ENCODE peak calls at places on chromosomes 5 and 9, in seven cellular contexts. G is HuH-7.5, K is COR-L47, O is natural killer cell, Z is NCI-H69, P is ELF-1, J is H9. Y is an unnamed sample.

GRCh38 chr9:34810187-34810524 is 100.2 kb upstream of the CCL21 start:
- DNase-seq in G (no peak), K (no peak), O (no peak), Z (no peak), P (no peak), J (no peak), Y (no peak)

GRCh38 chr5:52607425-52607824 is 180.3 kb upstream of the ITGA1 start:
- DNase-seq in G (no peak), K (no peak), O (no peak), Z (peak; percentile 75), P (no peak), J (no peak), Y (no peak)

GRCh38 chr5:147448766-147449165 is 61.1 kb downstream of the DPYSL3 start:
- DNase-seq in G (no peak), K (no peak), O (no peak), Z (no peak), P (no peak), J (no peak), Y (no peak)

GRCh38 chr9:91431485-91431884 is 7.9 kb upstream of the NFIL3 start:
- DNase-seq in G (no peak), K (no peak), O (no peak), Z (no peak), P (no peak), J (no peak), Y (no peak)

GRCh38 chr9:135463140-135463539 is 16.4 kb upstream of the PPP1R26 start:
- DNase-seq in G (no peak), K (no peak), O (no peak), Z (peak; percentile 10), P (no peak), J (no peak), Y (peak; percentile 48)

GRCh38 chr5:140160432-140160831 is 14.6 kb upstream of the CYSTM1 start:
- DNase-seq in G (no peak), K (no peak), O (no peak), Z (no peak), P (no peak), J (no peak), Y (no peak)

GRCh38 chr9:93651521-93651950 is 75.2 kb downstream of the PHF2 start:
- DNase-seq in G (no peak), K (no peak), O (no peak), Z (no peak), P (no peak), J (no peak), Y (no peak)

GRCh38 chr5:72109625-72110024 is 2.4 kb downstream of the MAP1B start:
- DNase-seq in G (no peak), K (peak; percentile 75), O (no peak), Z (peak; percentile 91), P (peak; percentile 39), J (no peak), Y (peak; percentile 29)

GRCh38 chr9:14706530-14707140 is 13.4 kb upstream of the ZDHHC21 start:
- DNase-seq in G (no peak), K (no peak), O (no peak), Z (no peak), P (no peak), J (no peak), Y (no peak)

GRCh38 chr5:157915638-157916037 is 56.7 kb upstream of the CLINT1 start:
- DNase-seq in G (no peak), K (peak; percentile 77), O (no peak), Z (peak; percentile 91), P (no peak), J (no peak), Y (no peak)

GRCh38 chr5:134440185-134440755 is 28.6 kb upstream of the CDKN2AIPNL start:
- DNase-seq in G (no peak), K (no peak), O (no peak), Z (no peak), P (no peak), J (no peak), Y (no peak)

GRCh38 chr5:124524552-124525232 is 221.7 kb downstream of the ZNF608 start:
- DNase-seq in G (no peak), K (no peak), O (no peak), Z (peak; percentile 16), P (no peak), J (no peak), Y (no peak)

GRCh38 chr5:159038907-159039306 is 60.8 kb downstream of the EBF1 start:
- DNase-seq in G (no peak), K (no peak), O (no peak), Z (no peak), P (no peak), J (no peak), Y (no peak)